ENCODE peak calls at places on chromosomes 13 and 19, in eight cellular contexts. X is HCT116, E is endothelial cell of umbilical vein, B is GM23338, K is K562, Y is H1, R is HepG2, T is GM12878. Z is an unnamed sample.

GRCh38 chr13:29503041-29503837 is 92.2 kb downstream of the SLC7A1 start:
- DNase-seq in X (no peak), E (peak; percentile 13), T (no peak), K (peak; percentile 15), R (no peak), B (peak; percentile 71), Y (peak; percentile 66), Z (no peak)

GRCh38 chr19:18741566-18742121 is 49.5 kb downstream of the COMP start:
- DNase-seq in T (no peak), E (no peak), K (no peak), X (no peak), R (peak; percentile 57), Y (no peak), B (no peak), Z (no peak)

GRCh38 chr19:32372726-32373613 is 27.6 kb downstream of the ZNF507 start:
- DNase-seq in R (peak; percentile 90), T (no peak), X (no peak), B (peak; percentile 21), Y (no peak), E (no peak), K (no peak), Z (no peak)

GRCh38 chr13:73708393-73708985 is 425.7 kb downstream of the KLF12 start:
- DNase-seq in E (peak; percentile 71), X (peak; percentile 57), Y (no peak), R (peak; percentile 59), K (peak; percentile 31), T (no peak), B (peak; percentile 83), Z (peak; percentile 53)

GRCh38 chr13:29480893-29481525 is 114.5 kb downstream of the SLC7A1 start:
- DNase-seq in E (no peak), Y (no peak), T (no peak), X (no peak), R (no peak), B (no peak), K (no peak), Z (no peak)

GRCh38 chr19:2462635-2463421 is 6.1 kb upstream of the LMNB2 start:
- DNase-seq in E (peak; percentile 88), K (no peak), B (peak; percentile 100), T (no peak), R (peak; percentile 93), X (peak; percentile 97), Y (peak; percentile 93), Z (peak; percentile 83)

GRCh38 chr19:49758292-49758691 is 4.8 kb downstream of the TSKS start:
- DNase-seq in K (no peak), X (no peak), T (no peak), Y (no peak), R (no peak), B (no peak), E (no peak), Z (no peak)

GRCh38 chr19:35144600-35145436 is 1.8 kb downstream of the FXYD7 start:
- DNase-seq in R (no peak), B (peak; percentile 98), X (no peak), K (peak; percentile 88), Y (peak; percentile 82), T (no peak), E (no peak), Z (no peak)

GRCh38 chr13:32511482-32511881 is 27.1 kb downstream of the N4BP2L2 start:
- DNase-seq in K (no peak), Y (no peak), B (no peak), E (no peak), X (no peak), R (no peak), T (no peak), Z (no peak)

GRCh38 chr19:7986321-7987083 is 18.9 kb downstream of the ELAVL1 start:
- DNase-seq in R (no peak), K (no peak), B (no peak), E (peak; percentile 30), X (no peak), T (no peak), Y (no peak), Z (no peak)

DNA sequence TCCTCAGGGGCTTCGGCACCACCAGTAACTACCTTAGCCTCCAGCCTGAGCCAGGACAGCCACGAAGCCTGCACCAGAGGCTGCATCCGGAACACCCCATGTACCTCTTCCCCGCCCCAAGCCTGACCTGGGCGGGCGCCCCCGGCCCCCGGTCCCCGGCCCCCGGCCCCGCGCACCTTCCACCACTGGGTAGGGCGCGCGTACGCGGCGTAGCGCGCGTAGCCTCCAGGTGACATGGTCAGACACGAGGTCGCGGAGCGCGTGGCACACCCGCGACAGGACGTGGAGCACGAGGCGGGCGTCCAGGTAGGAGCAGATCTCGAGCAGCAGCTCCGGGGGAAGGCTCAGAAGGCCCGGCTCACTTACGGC is 450 bp downstream of the FBXW9 start:
- DNase-seq in Y (no peak), K (no peak), T (no peak), R (no peak), E (no peak), B (no peak), X (no peak), Z (no peak)
- H3K27ac ChIP-seq in Y (no peak overlapping the region), K (peak overlapping the region; percentile 69), T (peak overlapping the region; percentile 83), R (peak overlapping the region; percentile 76), E (no peak overlapping the region), B (no peak overlapping the region), X (peak overlapping the region; percentile 53), Z (no peak overlapping the region)

GRCh38 chr13:27791901-27792392 is 336 bp upstream of the GSX1 start:
- DNase-seq in R (no peak), E (no peak), K (no peak), B (no peak), T (no peak), X (no peak), Y (no peak), Z (no peak)
- TF ChIP-seq EZH2 in R (no peak), E (no peak), K (no peak), B (peak; percentile 84), T (no peak), X (no peak), Y (no peak), Z (peak; percentile 62)

GRCh38 chr13:44146162-44146561 is 227.5 kb upstream of the SERP2 start:
- DNase-seq in X (no peak), T (no peak), E (no peak), B (no peak), K (no peak), Y (no peak), R (no peak), Z (no peak)

GRCh38 chr13:44147648-44148047 is 226.0 kb upstream of the SERP2 start:
- DNase-seq in Y (no peak), T (no peak), B (no peak), K (no peak), R (no peak), E (no peak), X (no peak), Z (no peak)

GRCh38 chr13:44148159-44148929 is 225.3 kb upstream of the SERP2 start:
- DNase-seq in T (no peak), R (no peak), E (no peak), X (no peak), K (no peak), Y (no peak), B (no peak), Z (no peak)

GRCh38 chr13:44149821-44150220 is 223.8 kb upstream of the SERP2 start:
- DNase-seq in K (no peak), R (no peak), T (no peak), X (no peak), E (no peak), Y (no peak), B (no peak), Z (no peak)

GRCh38 chr13:44147222-44147621 is 226.4 kb upstream of the SERP2 start:
- DNase-seq in K (no peak), T (no peak), B (no peak), E (no peak), X (no peak), Y (no peak), R (no peak), Z (no peak)
- TF ChIP-seq POLR2AphosphoS5 in K (no peak), T (no peak), B (no peak), E (no peak), X (no peak), Y (no peak), R (no peak), Z (no peak)

GRCh38 chr13:111903143-111903542 is 163.8 kb upstream of the SOX1 start:
- DNase-seq in R (no peak), Y (peak; percentile 17), K (no peak), X (no peak), B (no peak), E (no peak), T (no peak), Z (no peak)
- H3K27ac ChIP-seq in R (no peak overlapping the region), Y (no peak overlapping the region), K (no peak overlapping the region), X (no peak overlapping the region), B (no peak overlapping the region), E (no peak overlapping the region), T (no peak overlapping the region), Z (no peak overlapping the region)

GRCh38 chr19:40613669-40614594 is 12.8 kb downstream of the LTBP4 start:
- DNase-seq in K (peak; percentile 90), X (peak; percentile 89), T (peak; percentile 57), E (no peak), B (peak; percentile 94), R (no peak), Y (peak; percentile 88), Z (no peak)
- TF ChIP-seq EZH2 in K (no peak), X (no peak), T (no peak), E (no peak), B (no peak), R (no peak), Y (no peak), Z (no peak)

DNA sequence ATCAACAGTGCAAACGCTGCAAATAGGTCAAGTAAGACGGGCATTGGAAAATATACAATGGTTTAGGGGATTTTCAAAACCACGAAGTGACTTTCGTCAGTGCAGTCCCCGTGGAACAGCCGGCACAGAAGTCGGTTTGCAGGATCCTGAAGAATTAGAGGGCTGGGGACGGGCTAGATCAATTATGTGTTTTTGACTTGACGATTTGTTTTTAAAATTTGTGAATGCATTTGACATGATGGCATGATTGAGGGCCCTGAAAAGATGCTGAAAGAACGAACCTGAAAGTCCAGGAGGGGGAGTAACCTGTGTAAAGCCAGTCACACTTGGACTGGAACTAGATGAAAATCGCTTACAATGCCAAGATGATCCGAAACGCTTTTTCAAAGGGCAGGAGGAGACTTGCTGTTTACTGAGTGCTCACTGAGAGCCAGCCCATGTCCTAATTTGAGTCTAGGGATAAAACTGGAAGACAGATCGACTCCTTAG is 8.9 kb upstream of the DGKH start:
- DNase-seq in X (peak; percentile 10), Y (no peak), B (no peak), T (peak; percentile 21), K (no peak), R (no peak), E (no peak), Z (no peak)
- TF ChIP-seq POLR2AphosphoS5 in X (no peak), Y (no peak), B (no peak), T (no peak), K (no peak), R (no peak), E (no peak), Z (no peak)